ENCODE peak calls at places on chromosome 3, in eight cellular contexts. One of them, this sample, is unnamed. For H3K36me3, the result is how much of the 10 kb centered on the place peaks cover.

GRCh38 chr3:126507886-126508285 is 9.7 kb downstream of the UROC1 start:
- DNase-seq in brain microvascular endothelial cell: no peak
- DNase-seq in MG63: no peak
- DNase-seq in left lung: no peak
- DNase-seq in uterus: no peak
- DNase-seq in tibial nerve: no peak
- DNase-seq in adrenal gland: no peak
- DNase-seq in neuronal stem cell: no peak
- DNase-seq in this sample: no peak

GRCh38 chr3:52083556-52084087 is 27.3 kb upstream of the DUSP7 start:
- DNase-seq in left lung: no peak
- DNase-seq in neuronal stem cell: no peak
- DNase-seq in brain microvascular endothelial cell: no peak
- DNase-seq in tibial nerve: no peak
- DNase-seq in MG63: no peak
- DNase-seq in adrenal gland: no peak
- DNase-seq in uterus: no peak
- DNase-seq in this sample: no peak

GRCh38 chr3:74904646-74905045 is 290.2 kb upstream of the CNTN3 start:
- DNase-seq in tibial nerve: no peak
- DNase-seq in neuronal stem cell: no peak
- DNase-seq in MG63: no peak
- DNase-seq in brain microvascular endothelial cell: no peak
- DNase-seq in uterus: no peak
- DNase-seq in adrenal gland: no peak
- DNase-seq in left lung: no peak
- DNase-seq in this sample: no peak

GRCh38 chr3:13141991-13142412 is 68.8 kb upstream of the IQSEC1 start:
- DNase-seq in left lung: no peak
- DNase-seq in brain microvascular endothelial cell: peak
- DNase-seq in adrenal gland: no peak
- DNase-seq in MG63: peak
- DNase-seq in uterus: no peak
- DNase-seq in neuronal stem cell: peak
- DNase-seq in tibial nerve: no peak
- DNase-seq in this sample: peak

GRCh38 chr3:188947983-188948657 is 223.7 kb upstream of the TPRG1 start:
- DNase-seq in neuronal stem cell: peak
- DNase-seq in tibial nerve: peak
- DNase-seq in uterus: peak
- DNase-seq in adrenal gland: peak
- DNase-seq in MG63: peak
- DNase-seq in brain microvascular endothelial cell: peak
- DNase-seq in left lung: peak
- DNase-seq in this sample: peak

GRCh38 chr3:34511891-34512290 is 713.5 kb downstream of the PDCD6IP start:
- DNase-seq in MG63: no peak
- DNase-seq in left lung: no peak
- DNase-seq in tibial nerve: no peak
- DNase-seq in brain microvascular endothelial cell: no peak
- DNase-seq in adrenal gland: no peak
- DNase-seq in neuronal stem cell: no peak
- DNase-seq in uterus: no peak
- DNase-seq in this sample: no peak

GRCh38 chr3:113247664-113248458 is 36.5 kb downstream of the BOC start:
- DNase-seq in left lung: no peak
- DNase-seq in MG63: no peak
- DNase-seq in uterus: peak
- DNase-seq in neuronal stem cell: no peak
- DNase-seq in adrenal gland: no peak
- DNase-seq in tibial nerve: no peak
- DNase-seq in brain microvascular endothelial cell: no peak
- DNase-seq in this sample: no peak

GRCh38 chr3:188108703-188109412 is 45.1 kb upstream of the LPP start:
- DNase-seq in left lung: no peak
- DNase-seq in brain microvascular endothelial cell: no peak
- DNase-seq in tibial nerve: no peak
- DNase-seq in adrenal gland: no peak
- DNase-seq in neuronal stem cell: no peak
- DNase-seq in uterus: no peak
- DNase-seq in MG63: no peak
- DNase-seq in this sample: no peak

GRCh38 chr3:49911611-49912010 is 7.9 kb upstream of the MST1R start:
- DNase-seq in adrenal gland: no peak
- DNase-seq in uterus: no peak
- DNase-seq in tibial nerve: no peak
- DNase-seq in brain microvascular endothelial cell: no peak
- DNase-seq in MG63: no peak
- DNase-seq in neuronal stem cell: no peak
- DNase-seq in left lung: no peak
- DNase-seq in this sample: no peak

GRCh38 chr3:22951910-22952309 is 251.2 kb upstream of the UBE2E2 start:
- DNase-seq in MG63: peak
- DNase-seq in brain microvascular endothelial cell: no peak
- DNase-seq in left lung: no peak
- DNase-seq in adrenal gland: no peak
- DNase-seq in neuronal stem cell: peak
- DNase-seq in uterus: peak
- DNase-seq in tibial nerve: peak
- DNase-seq in this sample: no peak

GRCh38 chr3:169662215-169663070 is 1.1 kb downstream of the MECOM start:
- DNase-seq in tibial nerve: no peak
- DNase-seq in left lung: peak
- DNase-seq in brain microvascular endothelial cell: peak
- DNase-seq in uterus: peak
- DNase-seq in adrenal gland: no peak
- DNase-seq in MG63: peak
- DNase-seq in neuronal stem cell: peak
- DNase-seq in this sample: peak

GRCh38 chr3:37290551-37290950 is 116.2 kb upstream of the LRRFIP2 start:
- DNase-seq in tibial nerve: no peak
- DNase-seq in left lung: no peak
- DNase-seq in adrenal gland: no peak
- DNase-seq in neuronal stem cell: no peak
- DNase-seq in MG63: no peak
- DNase-seq in brain microvascular endothelial cell: no peak
- DNase-seq in uterus: no peak
- DNase-seq in this sample: no peak

GRCh38 chr3:37291275-37291700 is 116.9 kb upstream of the LRRFIP2 start:
- DNase-seq in MG63: peak
- DNase-seq in neuronal stem cell: no peak
- DNase-seq in uterus: no peak
- DNase-seq in left lung: no peak
- DNase-seq in adrenal gland: no peak
- DNase-seq in brain microvascular endothelial cell: peak
- DNase-seq in tibial nerve: no peak
- DNase-seq in this sample: no peak

GRCh38 chr3:37293646-37294045 is 119.3 kb upstream of the LRRFIP2 start:
- DNase-seq in adrenal gland: no peak
- DNase-seq in tibial nerve: no peak
- DNase-seq in brain microvascular endothelial cell: no peak
- DNase-seq in neuronal stem cell: no peak
- DNase-seq in left lung: no peak
- DNase-seq in MG63: no peak
- DNase-seq in uterus: no peak
- DNase-seq in this sample: no peak

GRCh38 chr3:37295925-37296324 is 121.5 kb upstream of the LRRFIP2 start:
- DNase-seq in brain microvascular endothelial cell: peak
- DNase-seq in MG63: no peak
- DNase-seq in uterus: no peak
- DNase-seq in adrenal gland: no peak
- DNase-seq in tibial nerve: no peak
- DNase-seq in left lung: no peak
- DNase-seq in neuronal stem cell: no peak
- DNase-seq in this sample: no peak
- H3K36me3 ChIP-seq in brain microvascular endothelial cell: under half
- H3K36me3 ChIP-seq in MG63: under half
- H3K36me3 ChIP-seq in uterus: under half
- H3K36me3 ChIP-seq in adrenal gland: under half
- H3K36me3 ChIP-seq in tibial nerve: under half
- H3K36me3 ChIP-seq in left lung: under half
- H3K36me3 ChIP-seq in neuronal stem cell: under half
- H3K36me3 ChIP-seq in this sample: under half

GRCh38 chr3:31625358-31625757 is 92.6 kb downstream of the STT3B start:
- DNase-seq in left lung: no peak
- DNase-seq in neuronal stem cell: no peak
- DNase-seq in adrenal gland: no peak
- DNase-seq in tibial nerve: no peak
- DNase-seq in MG63: no peak
- DNase-seq in brain microvascular endothelial cell: no peak
- DNase-seq in uterus: no peak
- DNase-seq in this sample: no peak
- H3K36me3 ChIP-seq in left lung: under half
- H3K36me3 ChIP-seq in neuronal stem cell: under half
- H3K36me3 ChIP-seq in adrenal gland: under half
- H3K36me3 ChIP-seq in tibial nerve: under half
- H3K36me3 ChIP-seq in MG63: under half
- H3K36me3 ChIP-seq in brain microvascular endothelial cell: under half
- H3K36me3 ChIP-seq in uterus: under half
- H3K36me3 ChIP-seq in this sample: under half

GRCh38 chr3:197674741-197675567 is 61.8 kb downstream of the RUBCN start:
- DNase-seq in brain microvascular endothelial cell: no peak
- DNase-seq in neuronal stem cell: no peak
- DNase-seq in uterus: no peak
- DNase-seq in tibial nerve: no peak
- DNase-seq in adrenal gland: no peak
- DNase-seq in left lung: no peak
- DNase-seq in MG63: no peak
- DNase-seq in this sample: no peak
- H3K36me3 ChIP-seq in brain microvascular endothelial cell: under half
- H3K36me3 ChIP-seq in neuronal stem cell: under half
- H3K36me3 ChIP-seq in uterus: under half
- H3K36me3 ChIP-seq in tibial nerve: under half
- H3K36me3 ChIP-seq in adrenal gland: under half
- H3K36me3 ChIP-seq in left lung: under half
- H3K36me3 ChIP-seq in MG63: under half
- H3K36me3 ChIP-seq in this sample: under half

GRCh38 chr3:186270711-186271110 is 91.3 kb downstream of the DGKG start:
- DNase-seq in uterus: no peak
- DNase-seq in tibial nerve: no peak
- DNase-seq in brain microvascular endothelial cell: no peak
- DNase-seq in MG63: no peak
- DNase-seq in neuronal stem cell: no peak
- DNase-seq in left lung: no peak
- DNase-seq in adrenal gland: no peak
- DNase-seq in this sample: no peak

GRCh38 chr3:186268616-186269448 is 93.2 kb downstream of the DGKG start:
- DNase-seq in neuronal stem cell: no peak
- DNase-seq in MG63: no peak
- DNase-seq in uterus: no peak
- DNase-seq in brain microvascular endothelial cell: no peak
- DNase-seq in left lung: no peak
- DNase-seq in adrenal gland: no peak
- DNase-seq in tibial nerve: no peak
- DNase-seq in this sample: no peak

GRCh38 chr3:186264608-186265400 is 97.2 kb downstream of the DGKG start:
- DNase-seq in tibial nerve: no peak
- DNase-seq in MG63: no peak
- DNase-seq in brain microvascular endothelial cell: no peak
- DNase-seq in uterus: no peak
- DNase-seq in adrenal gland: no peak
- DNase-seq in neuronal stem cell: no peak
- DNase-seq in left lung: no peak
- DNase-seq in this sample: peak

GRCh38 chr3:186273586-186273985 is 88.4 kb downstream of the DGKG start:
- DNase-seq in brain microvascular endothelial cell: no peak
- DNase-seq in uterus: no peak
- DNase-seq in tibial nerve: no peak
- DNase-seq in MG63: no peak
- DNase-seq in left lung: no peak
- DNase-seq in adrenal gland: no peak
- DNase-seq in neuronal stem cell: no peak
- DNase-seq in this sample: no peak

GRCh38 chr3:186267758-186268157 is 94.3 kb downstream of the DGKG start:
- DNase-seq in MG63: no peak
- DNase-seq in left lung: no peak
- DNase-seq in tibial nerve: no peak
- DNase-seq in neuronal stem cell: no peak
- DNase-seq in brain microvascular endothelial cell: no peak
- DNase-seq in uterus: no peak
- DNase-seq in adrenal gland: no peak
- DNase-seq in this sample: no peak
- H3K36me3 ChIP-seq in MG63: under half
- H3K36me3 ChIP-seq in left lung: under half
- H3K36me3 ChIP-seq in tibial nerve: under half
- H3K36me3 ChIP-seq in neuronal stem cell: under half
- H3K36me3 ChIP-seq in brain microvascular endothelial cell: under half
- H3K36me3 ChIP-seq in uterus: under half
- H3K36me3 ChIP-seq in adrenal gland: under half
- H3K36me3 ChIP-seq in this sample: under half

DNA sequence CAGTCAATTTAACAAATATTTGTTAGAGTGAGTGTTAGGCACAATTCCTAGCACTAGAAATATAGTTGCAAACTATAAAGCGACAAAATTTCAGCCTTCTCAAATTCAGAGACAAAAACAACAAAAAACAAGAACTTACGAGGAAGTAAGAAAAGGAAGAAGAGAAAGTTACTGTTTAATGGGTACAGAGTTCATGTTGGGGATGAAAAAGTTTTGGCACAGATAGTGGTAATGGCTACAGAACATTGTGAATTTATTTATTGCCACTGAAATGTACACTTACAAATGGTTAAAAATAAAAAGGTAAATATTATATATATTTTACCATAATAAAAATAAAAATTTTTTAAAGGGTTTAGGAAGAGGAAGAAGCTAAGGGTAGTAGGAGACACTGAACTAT is 21.3 kb downstream of the CCDC14 start:
- DNase-seq in tibial nerve: no peak
- DNase-seq in brain microvascular endothelial cell: no peak
- DNase-seq in adrenal gland: no peak
- DNase-seq in left lung: no peak
- DNase-seq in neuronal stem cell: no peak
- DNase-seq in uterus: no peak
- DNase-seq in MG63: no peak
- DNase-seq in this sample: no peak
- H3K36me3 ChIP-seq in tibial nerve: under half
- H3K36me3 ChIP-seq in brain microvascular endothelial cell: under half
- H3K36me3 ChIP-seq in adrenal gland: under half
- H3K36me3 ChIP-seq in left lung: under half
- H3K36me3 ChIP-seq in neuronal stem cell: under half
- H3K36me3 ChIP-seq in uterus: under half
- H3K36me3 ChIP-seq in MG63: under half
- H3K36me3 ChIP-seq in this sample: under half

GRCh38 chr3:172341482-172342059 is 106.7 kb downstream of the GHSR start:
- DNase-seq in neuronal stem cell: peak
- DNase-seq in MG63: no peak
- DNase-seq in tibial nerve: peak
- DNase-seq in adrenal gland: no peak
- DNase-seq in brain microvascular endothelial cell: no peak
- DNase-seq in uterus: no peak
- DNase-seq in left lung: no peak
- DNase-seq in this sample: peak
- H3K36me3 ChIP-seq in neuronal stem cell: under half
- H3K36me3 ChIP-seq in MG63: half or more
- H3K36me3 ChIP-seq in tibial nerve: under half
- H3K36me3 ChIP-seq in adrenal gland: under half
- H3K36me3 ChIP-seq in brain microvascular endothelial cell: half or more
- H3K36me3 ChIP-seq in uterus: under half
- H3K36me3 ChIP-seq in left lung: under half
- H3K36me3 ChIP-seq in this sample: under half

This sample was measured in hepatocyte.